ENCODE peak calls at places on chromosomes 13 and 19, in eight cellular contexts. B is fibroblast of lung; U is tibial nerve; Z is effector memory CD4-positive, alpha-beta T cell; H is HAP-1; P is tibial artery; Y is neuronal stem cell; C is left ventricle myocardium inferior. E is an unnamed sample.
A peak's percentile ranks its signal among the peaks of the same experiment; 100 is the strongest.

GRCh38 chr19:6259312-6259861 is 20.4 kb downstream of the MLLT1 start:
- DNase-seq in B (peak; percentile 65), U (no peak), Z (no peak), H (no peak), P (peak; percentile 65), Y (no peak), C (no peak), E (no peak)

GRCh38 chr19:6161271-6161850 is 25.9 kb downstream of the ACSBG2 start:
- DNase-seq in B (no peak), U (no peak), Z (peak; percentile 39), H (peak; percentile 55), P (no peak), Y (no peak), C (no peak), E (peak; percentile 50)

GRCh38 chr19:58021541-58022282 is 12.1 kb upstream of the ZSCAN1 start:
- DNase-seq in B (peak; percentile 72), U (peak; percentile 59), Z (no peak), H (peak; percentile 20), P (no peak), Y (peak; percentile 33), C (no peak), E (no peak)

GRCh38 chr19:55118401-55118991 is 1.1 kb upstream of the PPP1R12C start:
- DNase-seq in B (peak; percentile 54), U (peak; percentile 41), Z (no peak), H (no peak), P (no peak), Y (peak; percentile 75), C (peak; percentile 65), E (peak; percentile 88)

GRCh38 chr13:113029487-113030258 is 60.7 kb downstream of the MCF2L start:
- DNase-seq in B (no peak), U (no peak), Z (no peak), H (peak; percentile 83), P (no peak), Y (peak; percentile 59), C (no peak), E (no peak)

GRCh38 chr13:97252735-97253134 is 30.6 kb downstream of the MBNL2 start:
- DNase-seq in B (no peak), U (no peak), Z (no peak), H (no peak), P (no peak), Y (no peak), C (no peak), E (no peak)

GRCh38 chr19:4374451-4375163 is 25.7 kb downstream of the SH3GL1 start:
- DNase-seq in B (peak; percentile 95), U (peak; percentile 58), Z (no peak), H (no peak), P (peak; percentile 96), Y (no peak), C (peak; percentile 78), E (peak; percentile 94)

GRCh38 chr19:33299061-33299665 is 3.2 kb downstream of the CEBPA start:
- DNase-seq in B (no peak), U (no peak), Z (no peak), H (no peak), P (no peak), Y (no peak), C (no peak), E (no peak)

GRCh38 chr19:33712268-33712667 is 84.4 kb upstream of the KCTD15 start:
- DNase-seq in B (no peak), U (no peak), Z (no peak), H (no peak), P (no peak), Y (no peak), C (no peak), E (no peak)

GRCh38 chr13:45863716-45864590 is 12.4 kb upstream of the SIAH3 start:
- DNase-seq in B (no peak), U (no peak), Z (no peak), H (no peak), P (no peak), Y (no peak), C (no peak), E (no peak)

GRCh38 chr13:71979616-71980015 is 112.6 kb upstream of the DACH1 start:
- DNase-seq in B (peak; percentile 16), U (no peak), Z (no peak), H (peak; percentile 35), P (no peak), Y (no peak), C (no peak), E (no peak)

GRCh38 chr19:610801-611505 is 21.3 kb downstream of the HCN2 start:
- DNase-seq in B (peak; percentile 69), U (peak; percentile 61), Z (peak; percentile 34), H (no peak), P (no peak), Y (no peak), C (peak; percentile 69), E (peak; percentile 82)

DNA sequence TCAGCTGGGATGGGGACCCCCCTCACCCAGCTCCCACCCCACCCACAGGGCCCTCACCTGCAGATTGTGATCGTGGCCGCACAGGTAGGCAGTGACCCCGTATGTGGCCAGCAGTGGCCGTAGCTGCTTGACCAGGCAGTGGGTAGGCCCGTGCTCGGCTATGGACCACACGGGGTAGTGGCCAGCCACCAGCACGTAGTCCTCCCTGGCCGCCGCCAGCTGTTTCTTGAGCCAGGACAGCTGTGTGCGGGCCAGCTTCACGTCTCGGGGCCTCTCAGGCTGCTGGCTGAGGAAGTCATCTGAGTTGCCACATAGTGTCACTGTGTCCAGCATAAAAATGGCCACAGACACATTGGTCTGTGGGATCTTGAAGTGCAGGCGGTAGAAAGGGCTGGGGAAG is 1.3 kb downstream of the ACP5 start:
- DNase-seq in B (no peak), U (no peak), Z (no peak), H (no peak), P (no peak), Y (no peak), C (no peak), E (no peak)
- H3K4me1 ChIP-seq in B (peaks cover 2% of the 10 kb centered on the region), U (peaks cover 17% of the 10 kb centered on the region), Z (peaks cover 16% of the 10 kb centered on the region), H (no peaks in the 10 kb centered on the region), P (peaks cover 5% of the 10 kb centered on the region), Y (peaks cover 6% of the 10 kb centered on the region), C (peaks cover 11% of the 10 kb centered on the region), E (no peaks in the 10 kb centered on the region)

GRCh38 chr13:30431269-30431950 is 9.1 kb downstream of the UBE2L5 start:
- DNase-seq in B (no peak), U (no peak), Z (no peak), H (no peak), P (no peak), Y (no peak), C (no peak), E (no peak)

GRCh38 chr13:30429235-30429634 is 6.9 kb downstream of the UBE2L5 start:
- DNase-seq in B (no peak), U (no peak), Z (no peak), H (no peak), P (no peak), Y (no peak), C (no peak), E (no peak)

DNA sequence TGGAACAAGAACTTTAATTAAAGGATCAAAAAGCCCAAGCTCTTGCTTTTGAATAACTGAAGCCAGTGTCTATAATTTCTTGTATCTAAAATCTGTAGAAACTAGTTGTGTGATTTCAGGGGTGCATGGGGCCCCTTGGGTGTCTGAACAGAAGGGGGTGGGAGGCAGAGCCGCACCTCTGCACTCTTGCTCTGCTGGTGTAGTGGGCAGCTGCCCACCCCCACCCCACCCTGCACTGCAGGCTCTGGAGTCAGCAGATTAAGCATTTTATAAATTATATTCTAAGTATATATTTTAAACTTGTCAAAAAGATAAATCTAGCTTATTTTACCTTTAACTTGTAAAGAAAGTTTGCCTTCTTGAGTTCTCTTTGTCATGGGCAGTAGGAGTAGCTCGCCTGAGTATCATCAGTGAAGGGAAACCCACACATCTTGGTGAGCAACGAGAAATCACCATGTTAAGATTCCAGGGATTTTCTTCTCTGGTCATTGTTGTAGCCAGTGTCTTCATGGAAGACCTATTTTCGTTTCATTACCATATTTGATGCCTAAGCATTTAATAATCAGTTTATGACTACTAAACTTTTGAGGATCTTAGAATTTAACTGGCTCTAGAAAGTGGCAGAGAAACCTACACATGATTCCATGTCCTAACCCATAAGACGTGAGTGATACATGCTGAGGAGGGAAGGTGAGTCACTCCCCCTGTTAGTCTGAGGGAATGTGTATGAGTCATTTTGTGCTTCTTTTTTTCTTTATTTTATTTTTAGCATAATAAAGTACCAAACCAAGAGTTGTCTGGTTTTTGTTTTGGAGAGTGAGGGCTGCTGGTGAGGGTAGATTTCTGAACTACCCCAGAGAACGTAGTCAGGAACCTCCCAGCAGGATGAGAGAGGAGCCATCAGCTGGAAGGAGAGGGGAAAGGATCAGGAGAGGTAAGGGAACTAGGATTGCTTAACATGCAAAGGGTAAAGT is 7.7 kb downstream of the UBE2L5 start:
- DNase-seq in B (peak; percentile 86), U (no peak), Z (no peak), H (no peak), P (no peak), Y (no peak), C (no peak), E (no peak)
- H3K4me3 ChIP-seq in B (no peak overlapping the region), U (no peak overlapping the region), Z (no peak overlapping the region), H (no peak overlapping the region), P (no peak overlapping the region), Y (no peak overlapping the region), C (no peak overlapping the region), E (no peak overlapping the region)

GRCh38 chr19:37790244-37790925 is 11.0 kb upstream of the ZNF573 start:
- DNase-seq in B (no peak), U (no peak), Z (no peak), H (no peak), P (no peak), Y (no peak), C (no peak), E (no peak)
- H3K4me1 ChIP-seq in B (no peaks in the 10 kb centered on the region), U (no peaks in the 10 kb centered on the region), Z (no peaks in the 10 kb centered on the region), H (no peaks in the 10 kb centered on the region), P (no peaks in the 10 kb centered on the region), Y (no peaks in the 10 kb centered on the region), C (no peaks in the 10 kb centered on the region), E (no peaks in the 10 kb centered on the region)

GRCh38 chr19:42095814-42096230 is 19.9 kb downstream of the ZNF574 start:
- DNase-seq in B (no peak), U (no peak), Z (no peak), H (peak; percentile 43), P (no peak), Y (peak; percentile 50), C (no peak), E (no peak)

GRCh38 chr19:42097461-42097860 is 21.5 kb downstream of the ZNF574 start:
- DNase-seq in B (no peak), U (no peak), Z (no peak), H (no peak), P (no peak), Y (no peak), C (no peak), E (no peak)

GRCh38 chr19:42098781-42099180 is 22.8 kb downstream of the ZNF574 start:
- DNase-seq in B (no peak), U (no peak), Z (no peak), H (no peak), P (no peak), Y (no peak), C (no peak), E (no peak)

GRCh38 chr19:42095142-42095813 is 19.3 kb downstream of the ZNF574 start:
- DNase-seq in B (no peak), U (no peak), Z (no peak), H (no peak), P (no peak), Y (no peak), C (no peak), E (no peak)

DNA sequence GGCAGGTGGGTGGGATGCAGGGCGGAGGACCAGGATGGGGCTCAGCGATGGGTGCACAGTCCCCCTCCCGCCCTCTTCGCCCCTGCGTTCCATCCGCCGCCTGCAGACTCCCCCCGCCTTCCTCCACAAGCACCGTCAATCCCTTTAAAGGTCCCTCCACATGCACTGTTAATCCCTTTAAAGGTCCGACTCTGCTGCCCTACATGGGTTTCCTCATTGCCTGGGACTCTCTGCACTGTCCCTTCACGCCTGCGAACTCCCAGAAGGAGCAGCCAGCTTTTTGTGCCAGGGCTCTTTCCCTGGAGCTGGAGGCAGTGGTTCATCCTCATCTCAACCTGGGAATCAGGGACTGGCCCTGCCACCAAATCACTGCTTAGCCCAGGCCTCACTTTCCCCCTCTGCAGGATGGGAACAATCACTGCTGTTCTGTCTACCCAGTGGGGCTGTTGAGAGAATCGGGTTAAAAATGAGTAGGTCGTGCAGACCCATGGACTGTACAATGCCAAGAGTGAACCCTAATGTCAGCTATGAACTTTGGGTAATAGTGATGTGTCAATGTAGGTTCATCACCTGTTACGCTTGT is 20.4 kb downstream of the ZNF574 start:
- DNase-seq in B (no peak), U (no peak), Z (no peak), H (no peak), P (no peak), Y (no peak), C (no peak), E (no peak)
- H3K4me3 ChIP-seq in B (no peak overlapping the region), U (no peak overlapping the region), Z (no peak overlapping the region), H (no peak overlapping the region), P (no peak overlapping the region), Y (peak overlapping the region; percentile 71), C (no peak overlapping the region), E (no peak overlapping the region)

E was measured in right cardiac atrium.